ENCODE peak calls at places on chromosome 6, in ten cellular contexts. One of them, this sample, is unnamed.
A peak's percentile ranks its signal among the peaks of the same experiment; 100 is the strongest.

GRCh38 chr6:26125015-26125690 is 37.9 kb downstream of the HFE start:
- DNase-seq in stimulated activated CD4-positive, alpha-beta T cell treated with anti-CD3 and anti-CD28 coated beads, Interleukin-15, amount 100 ng/mL, for 1 hour: no peak
- DNase-seq in SK-N-SH: no peak
- DNase-seq in choroid plexus epithelial cell: peak; percentile 20
- DNase-seq in psoas muscle: no peak
- DNase-seq in BJ: no peak
- DNase-seq in activated B cell treated with CpG ODN at 0.5 μM for 24 hours: no peak
- DNase-seq in right cardiac atrium: peak; percentile 66
- DNase-seq in cerebellar nuclear complex: no peak
- DNase-seq in fibroblast of villous mesenchyme: peak; percentile 40
- DNase-seq in this sample: no peak

GRCh38 chr6:35392773-35393672 is 50.7 kb downstream of the PPARD start:
- DNase-seq in psoas muscle: no peak
- DNase-seq in cerebellar nuclear complex: no peak
- DNase-seq in activated B cell treated with CpG ODN at 0.5 μM for 24 hours: no peak
- DNase-seq in choroid plexus epithelial cell: no peak
- DNase-seq in BJ: no peak
- DNase-seq in right cardiac atrium: no peak
- DNase-seq in SK-N-SH: no peak
- DNase-seq in fibroblast of villous mesenchyme: no peak
- DNase-seq in stimulated activated CD4-positive, alpha-beta T cell treated with anti-CD3 and anti-CD28 coated beads, Interleukin-15, amount 100 ng/mL, for 1 hour: no peak
- DNase-seq in this sample: no peak

GRCh38 chr6:149895702-149896310 is 2.1 kb downstream of the RAET1E start:
- DNase-seq in psoas muscle: peak; percentile 72
- DNase-seq in stimulated activated CD4-positive, alpha-beta T cell treated with anti-CD3 and anti-CD28 coated beads, Interleukin-15, amount 100 ng/mL, for 1 hour: no peak
- DNase-seq in SK-N-SH: peak; percentile 44
- DNase-seq in fibroblast of villous mesenchyme: peak; percentile 41
- DNase-seq in choroid plexus epithelial cell: peak; percentile 66
- DNase-seq in right cardiac atrium: peak; percentile 74
- DNase-seq in activated B cell treated with CpG ODN at 0.5 μM for 24 hours: no peak
- DNase-seq in BJ: no peak
- DNase-seq in cerebellar nuclear complex: no peak
- DNase-seq in this sample: no peak

GRCh38 chr6:129672883-129673631 is 36.9 kb downstream of the ARHGAP18 start:
- DNase-seq in psoas muscle: no peak
- DNase-seq in stimulated activated CD4-positive, alpha-beta T cell treated with anti-CD3 and anti-CD28 coated beads, Interleukin-15, amount 100 ng/mL, for 1 hour: no peak
- DNase-seq in right cardiac atrium: no peak
- DNase-seq in choroid plexus epithelial cell: peak; percentile 88
- DNase-seq in cerebellar nuclear complex: no peak
- DNase-seq in BJ: peak; percentile 38
- DNase-seq in SK-N-SH: no peak
- DNase-seq in activated B cell treated with CpG ODN at 0.5 μM for 24 hours: no peak
- DNase-seq in fibroblast of villous mesenchyme: peak; percentile 77
- DNase-seq in this sample: no peak

GRCh38 chr6:21437583-21437982 is 156.0 kb upstream of the SOX4 start:
- DNase-seq in choroid plexus epithelial cell: no peak
- DNase-seq in right cardiac atrium: no peak
- DNase-seq in cerebellar nuclear complex: no peak
- DNase-seq in BJ: no peak
- DNase-seq in psoas muscle: no peak
- DNase-seq in stimulated activated CD4-positive, alpha-beta T cell treated with anti-CD3 and anti-CD28 coated beads, Interleukin-15, amount 100 ng/mL, for 1 hour: no peak
- DNase-seq in fibroblast of villous mesenchyme: no peak
- DNase-seq in activated B cell treated with CpG ODN at 0.5 μM for 24 hours: no peak
- DNase-seq in SK-N-SH: no peak
- DNase-seq in this sample: peak; percentile 11

GRCh38 chr6:143093290-143093689 is 32.6 kb downstream of the AIG1 start:
- DNase-seq in right cardiac atrium: no peak
- DNase-seq in BJ: no peak
- DNase-seq in activated B cell treated with CpG ODN at 0.5 μM for 24 hours: no peak
- DNase-seq in cerebellar nuclear complex: no peak
- DNase-seq in stimulated activated CD4-positive, alpha-beta T cell treated with anti-CD3 and anti-CD28 coated beads, Interleukin-15, amount 100 ng/mL, for 1 hour: no peak
- DNase-seq in choroid plexus epithelial cell: no peak
- DNase-seq in SK-N-SH: no peak
- DNase-seq in psoas muscle: no peak
- DNase-seq in fibroblast of villous mesenchyme: no peak
- DNase-seq in this sample: no peak

GRCh38 chr6:32194825-32195651 is 2.6 kb upstream of the GPSM3 start:
- DNase-seq in activated B cell treated with CpG ODN at 0.5 μM for 24 hours: no peak
- DNase-seq in BJ: no peak
- DNase-seq in SK-N-SH: peak; percentile 45
- DNase-seq in cerebellar nuclear complex: no peak
- DNase-seq in psoas muscle: no peak
- DNase-seq in fibroblast of villous mesenchyme: peak; percentile 70
- DNase-seq in choroid plexus epithelial cell: peak; percentile 82
- DNase-seq in right cardiac atrium: no peak
- DNase-seq in stimulated activated CD4-positive, alpha-beta T cell treated with anti-CD3 and anti-CD28 coated beads, Interleukin-15, amount 100 ng/mL, for 1 hour: no peak
- DNase-seq in this sample: no peak

GRCh38 chr6:22886881-22887581 is 317.7 kb downstream of the HDGFL1 start:
- DNase-seq in stimulated activated CD4-positive, alpha-beta T cell treated with anti-CD3 and anti-CD28 coated beads, Interleukin-15, amount 100 ng/mL, for 1 hour: no peak
- DNase-seq in cerebellar nuclear complex: no peak
- DNase-seq in right cardiac atrium: no peak
- DNase-seq in activated B cell treated with CpG ODN at 0.5 μM for 24 hours: no peak
- DNase-seq in BJ: no peak
- DNase-seq in choroid plexus epithelial cell: peak; percentile 59
- DNase-seq in psoas muscle: no peak
- DNase-seq in SK-N-SH: no peak
- DNase-seq in fibroblast of villous mesenchyme: peak; percentile 49
- DNase-seq in this sample: no peak

GRCh38 chr6:157063176-157063934 is 260.0 kb downstream of the TMEM242 start:
- DNase-seq in fibroblast of villous mesenchyme: no peak
- DNase-seq in BJ: no peak
- DNase-seq in stimulated activated CD4-positive, alpha-beta T cell treated with anti-CD3 and anti-CD28 coated beads, Interleukin-15, amount 100 ng/mL, for 1 hour: no peak
- DNase-seq in right cardiac atrium: no peak
- DNase-seq in SK-N-SH: no peak
- DNase-seq in activated B cell treated with CpG ODN at 0.5 μM for 24 hours: no peak
- DNase-seq in choroid plexus epithelial cell: no peak
- DNase-seq in cerebellar nuclear complex: no peak
- DNase-seq in psoas muscle: no peak
- DNase-seq in this sample: no peak

GRCh38 chr6:44667668-44668390 is 280.3 kb downstream of the CDC5L start:
- DNase-seq in BJ: no peak
- DNase-seq in SK-N-SH: no peak
- DNase-seq in fibroblast of villous mesenchyme: no peak
- DNase-seq in cerebellar nuclear complex: no peak
- DNase-seq in stimulated activated CD4-positive, alpha-beta T cell treated with anti-CD3 and anti-CD28 coated beads, Interleukin-15, amount 100 ng/mL, for 1 hour: no peak
- DNase-seq in psoas muscle: no peak
- DNase-seq in activated B cell treated with CpG ODN at 0.5 μM for 24 hours: no peak
- DNase-seq in choroid plexus epithelial cell: peak; percentile 23
- DNase-seq in right cardiac atrium: no peak
- DNase-seq in this sample: no peak

GRCh38 chr6:31031095-31031494 is 20.8 kb downstream of the MUC22 start:
- DNase-seq in cerebellar nuclear complex: no peak
- DNase-seq in BJ: no peak
- DNase-seq in choroid plexus epithelial cell: no peak
- DNase-seq in activated B cell treated with CpG ODN at 0.5 μM for 24 hours: no peak
- DNase-seq in right cardiac atrium: no peak
- DNase-seq in SK-N-SH: no peak
- DNase-seq in stimulated activated CD4-positive, alpha-beta T cell treated with anti-CD3 and anti-CD28 coated beads, Interleukin-15, amount 100 ng/mL, for 1 hour: no peak
- DNase-seq in fibroblast of villous mesenchyme: no peak
- DNase-seq in psoas muscle: no peak
- DNase-seq in this sample: no peak

GRCh38 chr6:161242779-161243693 is 30.8 kb downstream of the AGPAT4 start:
- DNase-seq in cerebellar nuclear complex: peak; percentile 9
- DNase-seq in choroid plexus epithelial cell: no peak
- DNase-seq in psoas muscle: peak; percentile 23
- DNase-seq in fibroblast of villous mesenchyme: peak; percentile 87
- DNase-seq in BJ: no peak
- DNase-seq in right cardiac atrium: no peak
- DNase-seq in activated B cell treated with CpG ODN at 0.5 μM for 24 hours: no peak
- DNase-seq in SK-N-SH: no peak
- DNase-seq in stimulated activated CD4-positive, alpha-beta T cell treated with anti-CD3 and anti-CD28 coated beads, Interleukin-15, amount 100 ng/mL, for 1 hour: no peak
- DNase-seq in this sample: no peak

GRCh38 chr6:169168706-169169105 is 84.9 kb downstream of the THBS2 start:
- DNase-seq in activated B cell treated with CpG ODN at 0.5 μM for 24 hours: no peak
- DNase-seq in BJ: no peak
- DNase-seq in cerebellar nuclear complex: no peak
- DNase-seq in stimulated activated CD4-positive, alpha-beta T cell treated with anti-CD3 and anti-CD28 coated beads, Interleukin-15, amount 100 ng/mL, for 1 hour: no peak
- DNase-seq in fibroblast of villous mesenchyme: no peak
- DNase-seq in psoas muscle: no peak
- DNase-seq in choroid plexus epithelial cell: no peak
- DNase-seq in SK-N-SH: peak; percentile 40
- DNase-seq in right cardiac atrium: peak; percentile 78
- DNase-seq in this sample: no peak

GRCh38 chr6:4085329-4085695 is 6.4 kb upstream of the FAM217A start:
- DNase-seq in psoas muscle: no peak
- DNase-seq in fibroblast of villous mesenchyme: no peak
- DNase-seq in SK-N-SH: no peak
- DNase-seq in cerebellar nuclear complex: no peak
- DNase-seq in right cardiac atrium: no peak
- DNase-seq in BJ: no peak
- DNase-seq in stimulated activated CD4-positive, alpha-beta T cell treated with anti-CD3 and anti-CD28 coated beads, Interleukin-15, amount 100 ng/mL, for 1 hour: no peak
- DNase-seq in choroid plexus epithelial cell: no peak
- DNase-seq in activated B cell treated with CpG ODN at 0.5 μM for 24 hours: no peak
- DNase-seq in this sample: no peak

GRCh38 chr6:3522561-3523287 is 65.9 kb upstream of the SLC22A23 start:
- DNase-seq in cerebellar nuclear complex: no peak
- DNase-seq in stimulated activated CD4-positive, alpha-beta T cell treated with anti-CD3 and anti-CD28 coated beads, Interleukin-15, amount 100 ng/mL, for 1 hour: no peak
- DNase-seq in fibroblast of villous mesenchyme: no peak
- DNase-seq in activated B cell treated with CpG ODN at 0.5 μM for 24 hours: no peak
- DNase-seq in SK-N-SH: no peak
- DNase-seq in right cardiac atrium: no peak
- DNase-seq in choroid plexus epithelial cell: peak; percentile 46
- DNase-seq in BJ: peak; percentile 45
- DNase-seq in psoas muscle: no peak
- DNase-seq in this sample: no peak

GRCh38 chr6:170032706-170033309 is 258.1 kb downstream of the DLL1 start:
- DNase-seq in choroid plexus epithelial cell: no peak
- DNase-seq in SK-N-SH: no peak
- DNase-seq in BJ: no peak
- DNase-seq in right cardiac atrium: peak; percentile 4
- DNase-seq in stimulated activated CD4-positive, alpha-beta T cell treated with anti-CD3 and anti-CD28 coated beads, Interleukin-15, amount 100 ng/mL, for 1 hour: no peak
- DNase-seq in activated B cell treated with CpG ODN at 0.5 μM for 24 hours: no peak
- DNase-seq in psoas muscle: no peak
- DNase-seq in cerebellar nuclear complex: no peak
- DNase-seq in fibroblast of villous mesenchyme: no peak
- DNase-seq in this sample: no peak

GRCh38 chr6:2851727-2852513 is 10.3 kb upstream of the SERPINB1 start:
- DNase-seq in activated B cell treated with CpG ODN at 0.5 μM for 24 hours: no peak
- DNase-seq in fibroblast of villous mesenchyme: no peak
- DNase-seq in stimulated activated CD4-positive, alpha-beta T cell treated with anti-CD3 and anti-CD28 coated beads, Interleukin-15, amount 100 ng/mL, for 1 hour: no peak
- DNase-seq in psoas muscle: no peak
- DNase-seq in BJ: no peak
- DNase-seq in cerebellar nuclear complex: no peak
- DNase-seq in SK-N-SH: no peak
- DNase-seq in right cardiac atrium: no peak
- DNase-seq in choroid plexus epithelial cell: no peak
- DNase-seq in this sample: no peak

GRCh38 chr6:144715344-144715743 is 430.2 kb downstream of the UTRN start:
- DNase-seq in stimulated activated CD4-positive, alpha-beta T cell treated with anti-CD3 and anti-CD28 coated beads, Interleukin-15, amount 100 ng/mL, for 1 hour: no peak
- DNase-seq in psoas muscle: no peak
- DNase-seq in activated B cell treated with CpG ODN at 0.5 μM for 24 hours: no peak
- DNase-seq in SK-N-SH: no peak
- DNase-seq in cerebellar nuclear complex: no peak
- DNase-seq in BJ: no peak
- DNase-seq in fibroblast of villous mesenchyme: no peak
- DNase-seq in right cardiac atrium: no peak
- DNase-seq in choroid plexus epithelial cell: no peak
- DNase-seq in this sample: no peak

GRCh38 chr6:36838896-36839818 is at the start of gene CPNE5:
- DNase-seq in activated B cell treated with CpG ODN at 0.5 μM for 24 hours: no peak
- DNase-seq in fibroblast of villous mesenchyme: no peak
- DNase-seq in psoas muscle: no peak
- DNase-seq in choroid plexus epithelial cell: no peak
- DNase-seq in stimulated activated CD4-positive, alpha-beta T cell treated with anti-CD3 and anti-CD28 coated beads, Interleukin-15, amount 100 ng/mL, for 1 hour: no peak
- DNase-seq in SK-N-SH: peak; percentile 82
- DNase-seq in right cardiac atrium: peak; percentile 79
- DNase-seq in BJ: no peak
- DNase-seq in cerebellar nuclear complex: no peak
- DNase-seq in this sample: peak; percentile 15

GRCh38 chr6:38974389-38975133 is 74.0 kb upstream of the GLP1R start:
- DNase-seq in psoas muscle: no peak
- DNase-seq in activated B cell treated with CpG ODN at 0.5 μM for 24 hours: no peak
- DNase-seq in stimulated activated CD4-positive, alpha-beta T cell treated with anti-CD3 and anti-CD28 coated beads, Interleukin-15, amount 100 ng/mL, for 1 hour: no peak
- DNase-seq in BJ: peak; percentile 22
- DNase-seq in right cardiac atrium: no peak
- DNase-seq in SK-N-SH: no peak
- DNase-seq in cerebellar nuclear complex: no peak
- DNase-seq in fibroblast of villous mesenchyme: peak; percentile 87
- DNase-seq in choroid plexus epithelial cell: peak; percentile 27
- DNase-seq in this sample: no peak

GRCh38 chr6:54574671-54575070 is 266.4 kb downstream of the TINAG start:
- DNase-seq in BJ: no peak
- DNase-seq in cerebellar nuclear complex: no peak
- DNase-seq in fibroblast of villous mesenchyme: no peak
- DNase-seq in activated B cell treated with CpG ODN at 0.5 μM for 24 hours: no peak
- DNase-seq in stimulated activated CD4-positive, alpha-beta T cell treated with anti-CD3 and anti-CD28 coated beads, Interleukin-15, amount 100 ng/mL, for 1 hour: no peak
- DNase-seq in choroid plexus epithelial cell: no peak
- DNase-seq in right cardiac atrium: no peak
- DNase-seq in SK-N-SH: no peak
- DNase-seq in psoas muscle: no peak
- DNase-seq in this sample: no peak

GRCh38 chr6:160049346-160049745 is 72.3 kb upstream of the SLC22A1 start:
- DNase-seq in right cardiac atrium: no peak
- DNase-seq in SK-N-SH: no peak
- DNase-seq in activated B cell treated with CpG ODN at 0.5 μM for 24 hours: no peak
- DNase-seq in psoas muscle: no peak
- DNase-seq in choroid plexus epithelial cell: no peak
- DNase-seq in stimulated activated CD4-positive, alpha-beta T cell treated with anti-CD3 and anti-CD28 coated beads, Interleukin-15, amount 100 ng/mL, for 1 hour: no peak
- DNase-seq in cerebellar nuclear complex: no peak
- DNase-seq in BJ: no peak
- DNase-seq in fibroblast of villous mesenchyme: no peak
- DNase-seq in this sample: no peak

GRCh38 chr6:16322666-16323312 is 84.4 kb downstream of the GMPR start:
- DNase-seq in SK-N-SH: no peak
- DNase-seq in stimulated activated CD4-positive, alpha-beta T cell treated with anti-CD3 and anti-CD28 coated beads, Interleukin-15, amount 100 ng/mL, for 1 hour: peak; percentile 51
- DNase-seq in BJ: peak; percentile 76
- DNase-seq in choroid plexus epithelial cell: peak; percentile 88
- DNase-seq in fibroblast of villous mesenchyme: peak; percentile 91
- DNase-seq in psoas muscle: peak; percentile 70
- DNase-seq in activated B cell treated with CpG ODN at 0.5 μM for 24 hours: no peak
- DNase-seq in right cardiac atrium: peak; percentile 79
- DNase-seq in cerebellar nuclear complex: no peak
- DNase-seq in this sample: peak; percentile 96

GRCh38 chr6:111480988-111481830 is 1.8 kb downstream of the REV3L start:
- DNase-seq in choroid plexus epithelial cell: no peak
- DNase-seq in BJ: no peak
- DNase-seq in psoas muscle: no peak
- DNase-seq in activated B cell treated with CpG ODN at 0.5 μM for 24 hours: no peak
- DNase-seq in fibroblast of villous mesenchyme: no peak
- DNase-seq in stimulated activated CD4-positive, alpha-beta T cell treated with anti-CD3 and anti-CD28 coated beads, Interleukin-15, amount 100 ng/mL, for 1 hour: no peak
- DNase-seq in SK-N-SH: no peak
- DNase-seq in cerebellar nuclear complex: no peak
- DNase-seq in right cardiac atrium: no peak
- DNase-seq in this sample: no peak

GRCh38 chr6:139369568-139370046 is 4.8 kb downstream of the CITED2 start:
- DNase-seq in SK-N-SH: peak; percentile 54
- DNase-seq in stimulated activated CD4-positive, alpha-beta T cell treated with anti-CD3 and anti-CD28 coated beads, Interleukin-15, amount 100 ng/mL, for 1 hour: no peak
- DNase-seq in BJ: peak; percentile 68
- DNase-seq in psoas muscle: no peak
- DNase-seq in activated B cell treated with CpG ODN at 0.5 μM for 24 hours: no peak
- DNase-seq in cerebellar nuclear complex: no peak
- DNase-seq in fibroblast of villous mesenchyme: peak; percentile 99
- DNase-seq in right cardiac atrium: no peak
- DNase-seq in choroid plexus epithelial cell: peak; percentile 85
- DNase-seq in this sample: peak; percentile 19

GRCh38 chr6:74577619-74578018 is 628.2 kb downstream of the COL12A1 start:
- DNase-seq in fibroblast of villous mesenchyme: no peak
- DNase-seq in choroid plexus epithelial cell: no peak
- DNase-seq in psoas muscle: no peak
- DNase-seq in right cardiac atrium: no peak
- DNase-seq in SK-N-SH: no peak
- DNase-seq in activated B cell treated with CpG ODN at 0.5 μM for 24 hours: no peak
- DNase-seq in BJ: no peak
- DNase-seq in stimulated activated CD4-positive, alpha-beta T cell treated with anti-CD3 and anti-CD28 coated beads, Interleukin-15, amount 100 ng/mL, for 1 hour: no peak
- DNase-seq in cerebellar nuclear complex: no peak
- DNase-seq in this sample: no peak

GRCh38 chr6:97440590-97441176 is 157.7 kb upstream of the MMS22L start:
- DNase-seq in stimulated activated CD4-positive, alpha-beta T cell treated with anti-CD3 and anti-CD28 coated beads, Interleukin-15, amount 100 ng/mL, for 1 hour: no peak
- DNase-seq in psoas muscle: no peak
- DNase-seq in activated B cell treated with CpG ODN at 0.5 μM for 24 hours: no peak
- DNase-seq in SK-N-SH: peak; percentile 60
- DNase-seq in BJ: no peak
- DNase-seq in right cardiac atrium: no peak
- DNase-seq in cerebellar nuclear complex: no peak
- DNase-seq in fibroblast of villous mesenchyme: peak; percentile 7
- DNase-seq in choroid plexus epithelial cell: peak; percentile 63
- DNase-seq in this sample: peak; percentile 34

GRCh38 chr6:20892365-20892764 is 358.1 kb downstream of the CDKAL1 start:
- DNase-seq in choroid plexus epithelial cell: no peak
- DNase-seq in psoas muscle: no peak
- DNase-seq in fibroblast of villous mesenchyme: no peak
- DNase-seq in stimulated activated CD4-positive, alpha-beta T cell treated with anti-CD3 and anti-CD28 coated beads, Interleukin-15, amount 100 ng/mL, for 1 hour: no peak
- DNase-seq in right cardiac atrium: no peak
- DNase-seq in cerebellar nuclear complex: no peak
- DNase-seq in BJ: no peak
- DNase-seq in SK-N-SH: no peak
- DNase-seq in activated B cell treated with CpG ODN at 0.5 μM for 24 hours: no peak
- DNase-seq in this sample: no peak

This sample was measured in NCI-H1694.